ENCODE peak calls at places on chromosomes 4 and X, in eight cellular contexts. One of them, this sample, is unnamed. For H3K36me3, the result is how much of the 10 kb centered on the place peaks cover.

GRCh38 chrX:43349363-43349762 is 306.7 kb upstream of the MAOA start:
- DNase-seq in cardiac muscle cell: peak
- DNase-seq in endothelial cell of umbilical vein: peak
- DNase-seq in heart right ventricle: no peak
- DNase-seq in naive thymus-derived CD4-positive, alpha-beta T cell: peak
- DNase-seq in neural progenitor cell: peak
- DNase-seq in uterus: no peak
- DNase-seq in GM23338: peak
- DNase-seq in this sample: peak

GRCh38 chr4:34649716-34650115 is 1594.6 kb downstream of the ARAP2 start:
- DNase-seq in cardiac muscle cell: peak
- DNase-seq in endothelial cell of umbilical vein: no peak
- DNase-seq in heart right ventricle: no peak
- DNase-seq in naive thymus-derived CD4-positive, alpha-beta T cell: no peak
- DNase-seq in neural progenitor cell: no peak
- DNase-seq in uterus: no peak
- DNase-seq in GM23338: no peak
- DNase-seq in this sample: no peak

GRCh38 chrX:39158801-39159657 is 357.8 kb downstream of the MID1IP1 start:
- DNase-seq in cardiac muscle cell: peak
- DNase-seq in endothelial cell of umbilical vein: no peak
- DNase-seq in heart right ventricle: no peak
- DNase-seq in naive thymus-derived CD4-positive, alpha-beta T cell: no peak
- DNase-seq in neural progenitor cell: no peak
- DNase-seq in uterus: peak
- DNase-seq in GM23338: no peak
- DNase-seq in this sample: peak

GRCh38 chr4:173002840-173003561 is 165.6 kb upstream of the GALNT7 start:
- DNase-seq in cardiac muscle cell: no peak
- DNase-seq in endothelial cell of umbilical vein: no peak
- DNase-seq in heart right ventricle: no peak
- DNase-seq in naive thymus-derived CD4-positive, alpha-beta T cell: no peak
- DNase-seq in neural progenitor cell: no peak
- DNase-seq in uterus: no peak
- DNase-seq in GM23338: no peak
- DNase-seq in this sample: no peak

GRCh38 chr4:149493492-149493891 is 322.2 kb downstream of the IQCM start:
- DNase-seq in cardiac muscle cell: no peak
- DNase-seq in endothelial cell of umbilical vein: no peak
- DNase-seq in heart right ventricle: no peak
- DNase-seq in naive thymus-derived CD4-positive, alpha-beta T cell: no peak
- DNase-seq in neural progenitor cell: no peak
- DNase-seq in uterus: no peak
- DNase-seq in GM23338: peak
- DNase-seq in this sample: no peak

GRCh38 chr4:3074846-3075651 is 568 bp downstream of the HTT start:
- DNase-seq in cardiac muscle cell: peak
- DNase-seq in endothelial cell of umbilical vein: peak
- DNase-seq in heart right ventricle: peak
- DNase-seq in naive thymus-derived CD4-positive, alpha-beta T cell: peak
- DNase-seq in neural progenitor cell: peak
- DNase-seq in uterus: peak
- DNase-seq in GM23338: peak
- DNase-seq in this sample: peak

GRCh38 chr4:153212755-153213154 is 8.5 kb downstream of the TRIM2 start:
- DNase-seq in cardiac muscle cell: no peak
- DNase-seq in endothelial cell of umbilical vein: no peak
- DNase-seq in heart right ventricle: peak
- DNase-seq in naive thymus-derived CD4-positive, alpha-beta T cell: no peak
- DNase-seq in neural progenitor cell: no peak
- DNase-seq in uterus: no peak
- DNase-seq in GM23338: no peak
- DNase-seq in this sample: no peak

GRCh38 chrX:27735914-27736313 is 71.9 kb upstream of the MAGEB10 start:
- DNase-seq in cardiac muscle cell: no peak
- DNase-seq in endothelial cell of umbilical vein: no peak
- DNase-seq in heart right ventricle: no peak
- DNase-seq in naive thymus-derived CD4-positive, alpha-beta T cell: no peak
- DNase-seq in neural progenitor cell: no peak
- DNase-seq in uterus: no peak
- DNase-seq in GM23338: no peak
- DNase-seq in this sample: no peak

GRCh38 chrX:70262952-70263567 is 3.1 kb upstream of the P2RY4 start:
- DNase-seq in cardiac muscle cell: peak
- DNase-seq in endothelial cell of umbilical vein: peak
- DNase-seq in heart right ventricle: peak
- DNase-seq in naive thymus-derived CD4-positive, alpha-beta T cell: no peak
- DNase-seq in neural progenitor cell: peak
- DNase-seq in uterus: no peak
- DNase-seq in GM23338: peak
- DNase-seq in this sample: peak

GRCh38 chr4:136811496-136812077 is 720.7 kb downstream of the PCDH18 start:
- DNase-seq in cardiac muscle cell: no peak
- DNase-seq in endothelial cell of umbilical vein: no peak
- DNase-seq in heart right ventricle: no peak
- DNase-seq in naive thymus-derived CD4-positive, alpha-beta T cell: no peak
- DNase-seq in neural progenitor cell: no peak
- DNase-seq in uterus: no peak
- DNase-seq in GM23338: no peak
- DNase-seq in this sample: no peak

GRCh38 chr4:60605651-60606354 is 594.3 kb upstream of the ADGRL3 start:
- DNase-seq in cardiac muscle cell: no peak
- DNase-seq in endothelial cell of umbilical vein: no peak
- DNase-seq in heart right ventricle: no peak
- DNase-seq in naive thymus-derived CD4-positive, alpha-beta T cell: no peak
- DNase-seq in neural progenitor cell: peak
- DNase-seq in uterus: no peak
- DNase-seq in GM23338: no peak
- DNase-seq in this sample: no peak

GRCh38 chrX:46757593-46757992 is 1.3 kb downstream of the SLC9A7 start:
- DNase-seq in cardiac muscle cell: peak
- DNase-seq in endothelial cell of umbilical vein: peak
- DNase-seq in heart right ventricle: no peak
- DNase-seq in naive thymus-derived CD4-positive, alpha-beta T cell: no peak
- DNase-seq in neural progenitor cell: no peak
- DNase-seq in uterus: no peak
- DNase-seq in GM23338: no peak
- DNase-seq in this sample: no peak

GRCh38 chr4:150211821-150212445 is 133.7 kb downstream of the DCLK2 start:
- DNase-seq in cardiac muscle cell: no peak
- DNase-seq in endothelial cell of umbilical vein: no peak
- DNase-seq in heart right ventricle: no peak
- DNase-seq in naive thymus-derived CD4-positive, alpha-beta T cell: no peak
- DNase-seq in neural progenitor cell: no peak
- DNase-seq in uterus: no peak
- DNase-seq in GM23338: no peak
- DNase-seq in this sample: no peak

GRCh38 chr4:15197005-15197404 is 194.7 kb downstream of the CPEB2 start:
- DNase-seq in cardiac muscle cell: peak
- DNase-seq in endothelial cell of umbilical vein: peak
- DNase-seq in heart right ventricle: peak
- DNase-seq in naive thymus-derived CD4-positive, alpha-beta T cell: no peak
- DNase-seq in neural progenitor cell: peak
- DNase-seq in uterus: no peak
- DNase-seq in GM23338: peak
- DNase-seq in this sample: peak

GRCh38 chr4:54767376-54767775 is 109.6 kb downstream of the KIT start:
- DNase-seq in cardiac muscle cell: no peak
- DNase-seq in endothelial cell of umbilical vein: no peak
- DNase-seq in heart right ventricle: no peak
- DNase-seq in naive thymus-derived CD4-positive, alpha-beta T cell: no peak
- DNase-seq in neural progenitor cell: no peak
- DNase-seq in uterus: no peak
- DNase-seq in GM23338: no peak
- DNase-seq in this sample: no peak

DNA sequence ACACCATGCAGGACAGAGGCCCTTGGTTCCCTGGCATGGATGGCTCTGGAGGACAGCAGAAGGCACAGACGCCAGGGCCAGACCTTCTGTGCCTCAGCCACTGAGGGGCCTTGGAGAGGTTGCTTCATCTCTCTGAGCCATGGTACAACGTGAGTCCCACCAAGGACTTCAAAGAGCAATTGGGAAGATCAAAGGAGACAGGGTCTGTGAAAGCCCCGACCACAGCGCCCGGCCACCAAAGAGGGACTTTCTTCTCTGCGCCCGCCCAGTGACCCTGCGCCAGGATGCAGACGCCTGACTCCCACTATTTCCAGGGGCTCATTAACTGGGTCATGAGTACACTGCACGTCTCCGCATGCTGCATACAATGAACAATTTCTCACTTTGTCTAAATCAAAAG is 174.0 kb downstream of the AFAP1 start:
- DNase-seq in cardiac muscle cell: no peak
- DNase-seq in endothelial cell of umbilical vein: no peak
- DNase-seq in heart right ventricle: no peak
- DNase-seq in naive thymus-derived CD4-positive, alpha-beta T cell: no peak
- DNase-seq in neural progenitor cell: no peak
- DNase-seq in uterus: no peak
- DNase-seq in GM23338: no peak
- DNase-seq in this sample: no peak
- H3K36me3 ChIP-seq in cardiac muscle cell: under half
- H3K36me3 ChIP-seq in endothelial cell of umbilical vein: half or more
- H3K36me3 ChIP-seq in heart right ventricle: half or more
- H3K36me3 ChIP-seq in naive thymus-derived CD4-positive, alpha-beta T cell: under half
- H3K36me3 ChIP-seq in neural progenitor cell: under half
- H3K36me3 ChIP-seq in uterus: under half
- H3K36me3 ChIP-seq in GM23338: under half
- H3K36me3 ChIP-seq in this sample: under half

DNA sequence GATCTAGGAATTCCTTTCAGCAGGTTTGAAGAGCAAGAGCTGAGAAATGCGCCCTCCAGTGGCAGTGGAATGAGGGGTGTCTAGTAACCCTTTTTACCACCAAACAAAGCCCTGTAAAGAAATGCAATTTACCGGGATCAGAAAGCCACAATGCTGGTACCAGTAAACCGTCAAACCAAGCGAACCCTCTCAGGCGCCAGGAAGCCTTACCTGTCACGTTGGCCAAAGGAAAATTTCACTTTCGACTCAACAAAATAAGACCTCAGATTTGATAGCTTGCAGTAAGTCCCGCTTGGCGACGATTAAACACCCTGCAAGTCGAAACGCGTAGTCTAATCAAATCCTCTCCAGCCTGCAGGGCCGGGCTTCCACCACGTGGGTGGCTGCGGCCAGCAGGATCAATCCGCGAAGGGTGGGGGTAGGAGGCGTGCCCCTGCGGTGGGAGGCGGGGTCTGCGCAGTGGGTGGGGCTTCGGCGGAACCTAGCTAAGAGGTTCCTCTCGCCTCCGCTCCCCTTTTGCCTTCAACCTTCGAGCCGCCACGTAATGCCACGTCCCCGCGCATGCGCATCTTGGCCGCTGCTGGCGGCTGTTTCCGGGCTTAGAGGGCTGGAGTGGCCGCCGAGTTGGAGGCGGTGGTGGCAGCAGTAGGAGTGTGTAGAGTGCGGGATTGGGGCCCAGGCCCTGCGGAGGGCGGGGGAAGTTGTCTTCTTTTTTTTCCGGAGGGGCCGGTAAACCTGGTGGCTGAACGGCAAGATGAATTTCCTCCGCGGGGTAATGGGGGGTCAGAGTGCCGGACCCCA is at the start of gene USO1:
- DNase-seq in cardiac muscle cell: peak
- DNase-seq in endothelial cell of umbilical vein: peak
- DNase-seq in heart right ventricle: peak
- DNase-seq in naive thymus-derived CD4-positive, alpha-beta T cell: peak
- DNase-seq in neural progenitor cell: peak
- DNase-seq in uterus: peak
- DNase-seq in GM23338: peak
- DNase-seq in this sample: peak
- H3K27ac ChIP-seq in cardiac muscle cell: peak
- H3K27ac ChIP-seq in endothelial cell of umbilical vein: peak
- H3K27ac ChIP-seq in heart right ventricle: peak
- H3K27ac ChIP-seq in naive thymus-derived CD4-positive, alpha-beta T cell: peak
- H3K27ac ChIP-seq in neural progenitor cell: peak
- H3K27ac ChIP-seq in uterus: peak
- H3K27ac ChIP-seq in GM23338: peak
- H3K27ac ChIP-seq in this sample: peak

GRCh38 chr4:84497835-84498202 is 1.3 kb downstream of the NKX6-1 start:
- DNase-seq in cardiac muscle cell: no peak
- DNase-seq in endothelial cell of umbilical vein: no peak
- DNase-seq in heart right ventricle: no peak
- DNase-seq in naive thymus-derived CD4-positive, alpha-beta T cell: no peak
- DNase-seq in neural progenitor cell: no peak
- DNase-seq in uterus: no peak
- DNase-seq in GM23338: no peak
- DNase-seq in this sample: no peak

GRCh38 chr4:84498203-84499026 is 677 bp downstream of the NKX6-1 start:
- DNase-seq in cardiac muscle cell: peak
- DNase-seq in endothelial cell of umbilical vein: peak
- DNase-seq in heart right ventricle: no peak
- DNase-seq in naive thymus-derived CD4-positive, alpha-beta T cell: no peak
- DNase-seq in neural progenitor cell: peak
- DNase-seq in uterus: peak
- DNase-seq in GM23338: peak
- DNase-seq in this sample: peak

GRCh38 chr4:84495448-84496221 is 3.5 kb downstream of the NKX6-1 start:
- DNase-seq in cardiac muscle cell: no peak
- DNase-seq in endothelial cell of umbilical vein: no peak
- DNase-seq in heart right ventricle: no peak
- DNase-seq in naive thymus-derived CD4-positive, alpha-beta T cell: no peak
- DNase-seq in neural progenitor cell: peak
- DNase-seq in uterus: no peak
- DNase-seq in GM23338: peak
- DNase-seq in this sample: no peak

GRCh38 chr4:84496356-84497219 is 2.5 kb downstream of the NKX6-1 start:
- DNase-seq in cardiac muscle cell: peak
- DNase-seq in endothelial cell of umbilical vein: no peak
- DNase-seq in heart right ventricle: no peak
- DNase-seq in naive thymus-derived CD4-positive, alpha-beta T cell: no peak
- DNase-seq in neural progenitor cell: peak
- DNase-seq in uterus: no peak
- DNase-seq in GM23338: peak
- DNase-seq in this sample: no peak

DNA sequence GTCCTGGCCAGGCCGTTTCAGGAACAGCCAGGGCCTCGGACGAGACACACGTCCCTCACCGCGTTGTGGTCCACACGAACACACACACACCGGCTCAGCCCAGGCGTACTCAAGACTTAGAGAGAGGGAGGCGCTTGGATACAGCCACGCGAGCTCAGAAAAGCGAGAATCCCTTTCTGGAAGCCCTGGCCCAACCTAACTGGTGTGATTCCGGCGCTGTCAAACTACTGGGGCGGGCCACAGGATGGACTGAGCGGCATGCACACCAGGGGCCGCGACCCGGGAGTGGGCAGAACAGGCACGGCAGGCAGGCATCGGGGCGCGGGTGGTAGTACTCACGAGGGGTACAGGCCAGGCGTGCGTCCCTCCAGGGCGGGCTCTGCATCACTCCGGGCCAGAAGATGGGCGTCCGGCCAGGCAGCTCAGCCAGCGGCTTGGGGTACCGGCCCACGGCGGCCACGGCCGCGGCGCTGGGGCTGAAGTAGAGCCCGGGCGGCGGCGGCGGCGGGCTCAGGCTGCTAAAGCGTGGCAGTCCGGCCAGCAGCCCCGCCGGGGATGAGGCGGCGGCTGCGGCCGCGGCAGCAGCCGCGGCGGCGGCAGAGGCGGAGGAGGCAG is 1.8 kb downstream of the NKX6-1 start:
- DNase-seq in cardiac muscle cell: no peak
- DNase-seq in endothelial cell of umbilical vein: no peak
- DNase-seq in heart right ventricle: no peak
- DNase-seq in naive thymus-derived CD4-positive, alpha-beta T cell: no peak
- DNase-seq in neural progenitor cell: peak
- DNase-seq in uterus: no peak
- DNase-seq in GM23338: peak
- DNase-seq in this sample: no peak
- H3K4me3 ChIP-seq in cardiac muscle cell: no peak
- H3K4me3 ChIP-seq in endothelial cell of umbilical vein: no peak
- H3K4me3 ChIP-seq in heart right ventricle: peak
- H3K4me3 ChIP-seq in naive thymus-derived CD4-positive, alpha-beta T cell: no peak
- H3K4me3 ChIP-seq in neural progenitor cell: peak
- H3K4me3 ChIP-seq in uterus: no peak
- H3K4me3 ChIP-seq in GM23338: peak
- H3K4me3 ChIP-seq in this sample: peak

GRCh38 chr4:25710637-25711036 is 55.0 kb downstream of the SLC34A2 start:
- DNase-seq in cardiac muscle cell: no peak
- DNase-seq in endothelial cell of umbilical vein: no peak
- DNase-seq in heart right ventricle: no peak
- DNase-seq in naive thymus-derived CD4-positive, alpha-beta T cell: no peak
- DNase-seq in neural progenitor cell: no peak
- DNase-seq in uterus: no peak
- DNase-seq in GM23338: peak
- DNase-seq in this sample: no peak
- H3K36me3 ChIP-seq in cardiac muscle cell: under half
- H3K36me3 ChIP-seq in endothelial cell of umbilical vein: under half
- H3K36me3 ChIP-seq in heart right ventricle: under half
- H3K36me3 ChIP-seq in naive thymus-derived CD4-positive, alpha-beta T cell: under half
- H3K36me3 ChIP-seq in neural progenitor cell: under half
- H3K36me3 ChIP-seq in uterus: under half
- H3K36me3 ChIP-seq in GM23338: under half
- H3K36me3 ChIP-seq in this sample: under half